ENCODE peak calls at places on chromosomes 6 and 20, in seven cellular contexts. Q, Y, M, J, E, F and A are unnamed samples.

GRCh38 chr6:52759085-52759484 is 4.2 kb downstream of the GSTA2 start:
- DNase-seq in Q (no peak), Y (no peak), M (no peak), J (no peak), E (no peak), F (no peak), A (no peak)

GRCh38 chr20:36728986-36729385 is 16.9 kb downstream of the NDRG3 start:
- DNase-seq in Q (no peak), Y (no peak), M (no peak), J (peak), E (no peak), F (no peak), A (no peak)

GRCh38 chr6:118718903-118719302 is 67.5 kb upstream of the CEP85L start:
- DNase-seq in Q (no peak), Y (no peak), M (no peak), J (no peak), E (no peak), F (no peak), A (no peak)

GRCh38 chr6:107811591-107812218 is 12.4 kb downstream of the SCML4 start:
- DNase-seq in Q (peak), Y (no peak), M (no peak), J (peak), E (no peak), F (no peak), A (no peak)

GRCh38 chr6:87391334-87391733 is 16.4 kb upstream of the CFAP206 start:
- DNase-seq in Q (no peak), Y (peak), M (no peak), J (peak), E (no peak), F (no peak), A (no peak)

GRCh38 chr6:24252215-24252614 is 105.6 kb downstream of the DCDC2 start:
- DNase-seq in Q (no peak), Y (no peak), M (no peak), J (no peak), E (no peak), F (no peak), A (no peak)

GRCh38 chr20:11952621-11953020 is 34.9 kb downstream of the BTBD3 start:
- DNase-seq in Q (no peak), Y (no peak), M (no peak), J (peak), E (no peak), F (no peak), A (no peak)

GRCh38 chr6:89237158-89237557 is 20.0 kb upstream of the GABRR1 start:
- DNase-seq in Q (no peak), Y (no peak), M (no peak), J (no peak), E (no peak), F (no peak), A (no peak)

GRCh38 chr6:14921170-14921569 is 324.7 kb upstream of the JARID2 start:
- DNase-seq in Q (no peak), Y (peak), M (no peak), J (no peak), E (no peak), F (no peak), A (no peak)

GRCh38 chr6:52603000-52603795 is 26.3 kb upstream of the TRAM2 start:
- DNase-seq in Q (peak), Y (no peak), M (no peak), J (peak), E (no peak), F (no peak), A (no peak)

GRCh38 chr6:25623874-25624273 is 28.1 kb upstream of the SCGN start:
- DNase-seq in Q (no peak), Y (no peak), M (no peak), J (no peak), E (no peak), F (no peak), A (no peak)

GRCh38 chr6:97026298-97026697 is 101.8 kb downstream of the KLHL32 start:
- DNase-seq in Q (no peak), Y (no peak), M (no peak), J (no peak), E (no peak), F (no peak), A (no peak)

GRCh38 chr20:57672164-57672563 is 37.7 kb downstream of the PMEPA1 start:
- DNase-seq in Q (no peak), Y (peak), M (no peak), J (no peak), E (peak), F (no peak), A (no peak)

GRCh38 chr6:18363746-18364145 is 23.4 kb upstream of the RNF144B start:
- DNase-seq in Q (no peak), Y (no peak), M (no peak), J (no peak), E (no peak), F (no peak), A (no peak)

GRCh38 chr20:610130-611046 is at the start of gene TCF15:
- DNase-seq in Q (peak), Y (peak), M (no peak), J (peak), E (no peak), F (no peak), A (no peak)

GRCh38 chr6:108408453-108408852 is 113.6 kb downstream of the AFG1L start:
- DNase-seq in Q (no peak), Y (no peak), M (no peak), J (no peak), E (no peak), F (no peak), A (peak)

GRCh38 chr6:130453230-130453629 is 87.4 kb downstream of the TMEM200A start:
- DNase-seq in Q (no peak), Y (no peak), M (no peak), J (peak), E (no peak), F (no peak), A (no peak)

GRCh38 chr6:43369174-43370002 is at the start of gene ZNF318:
- DNase-seq in Q (peak), Y (peak), M (peak), J (peak), E (peak), F (peak), A (peak)

GRCh38 chr6:7726416-7727149 is 684 bp downstream of the BMP6 start:
- DNase-seq in Q (no peak), Y (peak), M (no peak), J (peak), E (no peak), F (no peak), A (no peak)

GRCh38 chr20:37941332-37941731 is 38.4 kb downstream of the VSTM2L start:
- DNase-seq in Q (no peak), Y (no peak), M (no peak), J (peak), E (no peak), F (no peak), A (no peak)

GRCh38 chr6:37083243-37084138 is 78.0 kb downstream of the FGD2 start:
- DNase-seq in Q (no peak), Y (no peak), M (no peak), J (no peak), E (no peak), F (no peak), A (no peak)

GRCh38 chr6:132763269-132763668 is 5.6 kb upstream of the VNN2 start:
- DNase-seq in Q (no peak), Y (no peak), M (no peak), J (no peak), E (peak), F (no peak), A (no peak)